ENCODE peak calls at places on chromosomes 3 and 15, in six cellular contexts. One of them, this sample, is unnamed.

GRCh38 chr3:133937756-133938601 is 42.3 kb upstream of the RAB6B start:
- DNase-seq in NCI-H510A treated with DMSO at 0.1 percent for 48 hours: no peak
- DNase-seq in NCI-H1092 treated with DMSO at 0.1 percent for 48 hours: no peak
- DNase-seq in germinal center: no peak
- DNase-seq in coronary artery: peak
- DNase-seq in activated CD8-positive, alpha-beta memory T cell treated with anti-CD3 and anti-CD28 coated beads, Interleukin-2, amount 50 U/mL, for 48 hours: peak
- DNase-seq in this sample: no peak

GRCh38 chr3:138296639-138297038 is 33.0 kb downstream of the NME9 start:
- DNase-seq in NCI-H510A treated with DMSO at 0.1 percent for 48 hours: no peak
- DNase-seq in NCI-H1092 treated with DMSO at 0.1 percent for 48 hours: no peak
- DNase-seq in germinal center: peak
- DNase-seq in coronary artery: no peak
- DNase-seq in activated CD8-positive, alpha-beta memory T cell treated with anti-CD3 and anti-CD28 coated beads, Interleukin-2, amount 50 U/mL, for 48 hours: no peak
- DNase-seq in this sample: no peak

GRCh38 chr15:72426753-72427152 is 28.6 kb downstream of the TMEM202 start:
- DNase-seq in NCI-H510A treated with DMSO at 0.1 percent for 48 hours: no peak
- DNase-seq in NCI-H1092 treated with DMSO at 0.1 percent for 48 hours: no peak
- DNase-seq in germinal center: no peak
- DNase-seq in coronary artery: no peak
- DNase-seq in activated CD8-positive, alpha-beta memory T cell treated with anti-CD3 and anti-CD28 coated beads, Interleukin-2, amount 50 U/mL, for 48 hours: no peak
- DNase-seq in this sample: no peak

GRCh38 chr3:46574881-46575576 is 8.9 kb upstream of the LRRC2 start:
- DNase-seq in NCI-H510A treated with DMSO at 0.1 percent for 48 hours: no peak
- DNase-seq in NCI-H1092 treated with DMSO at 0.1 percent for 48 hours: no peak
- DNase-seq in germinal center: no peak
- DNase-seq in coronary artery: no peak
- DNase-seq in activated CD8-positive, alpha-beta memory T cell treated with anti-CD3 and anti-CD28 coated beads, Interleukin-2, amount 50 U/mL, for 48 hours: no peak
- DNase-seq in this sample: no peak

GRCh38 chr3:129618901-129619671 is 12.6 kb upstream of the PLXND1 start:
- DNase-seq in NCI-H510A treated with DMSO at 0.1 percent for 48 hours: no peak
- DNase-seq in NCI-H1092 treated with DMSO at 0.1 percent for 48 hours: no peak
- DNase-seq in germinal center: no peak
- DNase-seq in coronary artery: no peak
- DNase-seq in activated CD8-positive, alpha-beta memory T cell treated with anti-CD3 and anti-CD28 coated beads, Interleukin-2, amount 50 U/mL, for 48 hours: no peak
- DNase-seq in this sample: peak

GRCh38 chr3:46946856-46947544 is 29.5 kb downstream of the CCDC12 start:
- DNase-seq in NCI-H510A treated with DMSO at 0.1 percent for 48 hours: no peak
- DNase-seq in NCI-H1092 treated with DMSO at 0.1 percent for 48 hours: no peak
- DNase-seq in germinal center: no peak
- DNase-seq in coronary artery: no peak
- DNase-seq in activated CD8-positive, alpha-beta memory T cell treated with anti-CD3 and anti-CD28 coated beads, Interleukin-2, amount 50 U/mL, for 48 hours: peak
- DNase-seq in this sample: peak

GRCh38 chr3:71662553-71662952 is 62.6 kb downstream of the EIF4E3 start:
- DNase-seq in NCI-H510A treated with DMSO at 0.1 percent for 48 hours: no peak
- DNase-seq in NCI-H1092 treated with DMSO at 0.1 percent for 48 hours: no peak
- DNase-seq in germinal center: no peak
- DNase-seq in coronary artery: no peak
- DNase-seq in activated CD8-positive, alpha-beta memory T cell treated with anti-CD3 and anti-CD28 coated beads, Interleukin-2, amount 50 U/mL, for 48 hours: no peak
- DNase-seq in this sample: no peak

GRCh38 chr3:116037954-116038911 is 407.1 kb downstream of the LSAMP start:
- DNase-seq in NCI-H510A treated with DMSO at 0.1 percent for 48 hours: no peak
- DNase-seq in NCI-H1092 treated with DMSO at 0.1 percent for 48 hours: no peak
- DNase-seq in germinal center: peak
- DNase-seq in coronary artery: no peak
- DNase-seq in activated CD8-positive, alpha-beta memory T cell treated with anti-CD3 and anti-CD28 coated beads, Interleukin-2, amount 50 U/mL, for 48 hours: no peak
- DNase-seq in this sample: no peak

GRCh38 chr15:89827821-89828220 is 13.2 kb upstream of the ANPEP start:
- DNase-seq in NCI-H510A treated with DMSO at 0.1 percent for 48 hours: no peak
- DNase-seq in NCI-H1092 treated with DMSO at 0.1 percent for 48 hours: no peak
- DNase-seq in germinal center: no peak
- DNase-seq in coronary artery: no peak
- DNase-seq in activated CD8-positive, alpha-beta memory T cell treated with anti-CD3 and anti-CD28 coated beads, Interleukin-2, amount 50 U/mL, for 48 hours: no peak
- DNase-seq in this sample: no peak

GRCh38 chr15:40064231-40064894 is 25.4 kb upstream of the SRP14 start:
- DNase-seq in NCI-H510A treated with DMSO at 0.1 percent for 48 hours: no peak
- DNase-seq in NCI-H1092 treated with DMSO at 0.1 percent for 48 hours: no peak
- DNase-seq in germinal center: peak
- DNase-seq in coronary artery: no peak
- DNase-seq in activated CD8-positive, alpha-beta memory T cell treated with anti-CD3 and anti-CD28 coated beads, Interleukin-2, amount 50 U/mL, for 48 hours: no peak
- DNase-seq in this sample: peak

GRCh38 chr3:10960264-10960663 is 32.3 kb upstream of the SLC6A1 start:
- DNase-seq in NCI-H510A treated with DMSO at 0.1 percent for 48 hours: no peak
- DNase-seq in NCI-H1092 treated with DMSO at 0.1 percent for 48 hours: no peak
- DNase-seq in germinal center: no peak
- DNase-seq in coronary artery: no peak
- DNase-seq in activated CD8-positive, alpha-beta memory T cell treated with anti-CD3 and anti-CD28 coated beads, Interleukin-2, amount 50 U/mL, for 48 hours: no peak
- DNase-seq in this sample: no peak

GRCh38 chr3:18190646-18191045 is 234.5 kb downstream of the SATB1 start:
- DNase-seq in NCI-H510A treated with DMSO at 0.1 percent for 48 hours: no peak
- DNase-seq in NCI-H1092 treated with DMSO at 0.1 percent for 48 hours: no peak
- DNase-seq in germinal center: no peak
- DNase-seq in coronary artery: no peak
- DNase-seq in activated CD8-positive, alpha-beta memory T cell treated with anti-CD3 and anti-CD28 coated beads, Interleukin-2, amount 50 U/mL, for 48 hours: no peak
- DNase-seq in this sample: no peak

GRCh38 chr15:100001405-100001804 is 268.2 kb upstream of the LYSMD4 start:
- DNase-seq in NCI-H510A treated with DMSO at 0.1 percent for 48 hours: no peak
- DNase-seq in NCI-H1092 treated with DMSO at 0.1 percent for 48 hours: no peak
- DNase-seq in germinal center: no peak
- DNase-seq in coronary artery: no peak
- DNase-seq in activated CD8-positive, alpha-beta memory T cell treated with anti-CD3 and anti-CD28 coated beads, Interleukin-2, amount 50 U/mL, for 48 hours: peak
- DNase-seq in this sample: no peak

GRCh38 chr15:95326689-95327525 is 1003.6 kb upstream of the NR2F2 start:
- DNase-seq in NCI-H510A treated with DMSO at 0.1 percent for 48 hours: no peak
- DNase-seq in NCI-H1092 treated with DMSO at 0.1 percent for 48 hours: no peak
- DNase-seq in germinal center: no peak
- DNase-seq in coronary artery: peak
- DNase-seq in activated CD8-positive, alpha-beta memory T cell treated with anti-CD3 and anti-CD28 coated beads, Interleukin-2, amount 50 U/mL, for 48 hours: no peak
- DNase-seq in this sample: peak

GRCh38 chr15:57364282-57365007 is 11.9 kb upstream of the CGNL1 start:
- DNase-seq in NCI-H510A treated with DMSO at 0.1 percent for 48 hours: no peak
- DNase-seq in NCI-H1092 treated with DMSO at 0.1 percent for 48 hours: no peak
- DNase-seq in germinal center: no peak
- DNase-seq in coronary artery: no peak
- DNase-seq in activated CD8-positive, alpha-beta memory T cell treated with anti-CD3 and anti-CD28 coated beads, Interleukin-2, amount 50 U/mL, for 48 hours: no peak
- DNase-seq in this sample: no peak

GRCh38 chr15:52440414-52440813 is 88.3 kb downstream of the MYO5A start:
- DNase-seq in NCI-H510A treated with DMSO at 0.1 percent for 48 hours: no peak
- DNase-seq in NCI-H1092 treated with DMSO at 0.1 percent for 48 hours: no peak
- DNase-seq in germinal center: no peak
- DNase-seq in coronary artery: no peak
- DNase-seq in activated CD8-positive, alpha-beta memory T cell treated with anti-CD3 and anti-CD28 coated beads, Interleukin-2, amount 50 U/mL, for 48 hours: no peak
- DNase-seq in this sample: peak

GRCh38 chr3:108394563-108394962 is 98.2 kb downstream of the HHLA2 start:
- DNase-seq in NCI-H510A treated with DMSO at 0.1 percent for 48 hours: no peak
- DNase-seq in NCI-H1092 treated with DMSO at 0.1 percent for 48 hours: no peak
- DNase-seq in germinal center: no peak
- DNase-seq in coronary artery: no peak
- DNase-seq in activated CD8-positive, alpha-beta memory T cell treated with anti-CD3 and anti-CD28 coated beads, Interleukin-2, amount 50 U/mL, for 48 hours: no peak
- DNase-seq in this sample: no peak

GRCh38 chr15:34725565-34725964 is 29.2 kb downstream of the GJD2 start:
- DNase-seq in NCI-H510A treated with DMSO at 0.1 percent for 48 hours: no peak
- DNase-seq in NCI-H1092 treated with DMSO at 0.1 percent for 48 hours: no peak
- DNase-seq in germinal center: no peak
- DNase-seq in coronary artery: no peak
- DNase-seq in activated CD8-positive, alpha-beta memory T cell treated with anti-CD3 and anti-CD28 coated beads, Interleukin-2, amount 50 U/mL, for 48 hours: no peak
- DNase-seq in this sample: no peak

GRCh38 chr3:195823998-195824397 is 12.3 kb upstream of the MUC4 start:
- DNase-seq in NCI-H510A treated with DMSO at 0.1 percent for 48 hours: no peak
- DNase-seq in NCI-H1092 treated with DMSO at 0.1 percent for 48 hours: no peak
- DNase-seq in germinal center: no peak
- DNase-seq in coronary artery: no peak
- DNase-seq in activated CD8-positive, alpha-beta memory T cell treated with anti-CD3 and anti-CD28 coated beads, Interleukin-2, amount 50 U/mL, for 48 hours: no peak
- DNase-seq in this sample: no peak

GRCh38 chr15:68389041-68389930 is 42.7 kb downstream of the ITGA11 start:
- DNase-seq in NCI-H510A treated with DMSO at 0.1 percent for 48 hours: no peak
- DNase-seq in NCI-H1092 treated with DMSO at 0.1 percent for 48 hours: no peak
- DNase-seq in germinal center: no peak
- DNase-seq in coronary artery: peak
- DNase-seq in activated CD8-positive, alpha-beta memory T cell treated with anti-CD3 and anti-CD28 coated beads, Interleukin-2, amount 50 U/mL, for 48 hours: peak
- DNase-seq in this sample: peak

GRCh38 chr3:15330031-15330596 is 2.3 kb downstream of the SH3BP5 start:
- DNase-seq in NCI-H510A treated with DMSO at 0.1 percent for 48 hours: peak
- DNase-seq in NCI-H1092 treated with DMSO at 0.1 percent for 48 hours: no peak
- DNase-seq in germinal center: peak
- DNase-seq in coronary artery: no peak
- DNase-seq in activated CD8-positive, alpha-beta memory T cell treated with anti-CD3 and anti-CD28 coated beads, Interleukin-2, amount 50 U/mL, for 48 hours: no peak
- DNase-seq in this sample: peak

GRCh38 chr3:50220109-50220508 is 15.0 kb downstream of the SLC38A3 start:
- DNase-seq in NCI-H510A treated with DMSO at 0.1 percent for 48 hours: no peak
- DNase-seq in NCI-H1092 treated with DMSO at 0.1 percent for 48 hours: no peak
- DNase-seq in germinal center: no peak
- DNase-seq in coronary artery: no peak
- DNase-seq in activated CD8-positive, alpha-beta memory T cell treated with anti-CD3 and anti-CD28 coated beads, Interleukin-2, amount 50 U/mL, for 48 hours: no peak
- DNase-seq in this sample: no peak

GRCh38 chr3:159798951-159799350 is 189.7 kb upstream of the IL12A start:
- DNase-seq in NCI-H510A treated with DMSO at 0.1 percent for 48 hours: no peak
- DNase-seq in NCI-H1092 treated with DMSO at 0.1 percent for 48 hours: no peak
- DNase-seq in germinal center: no peak
- DNase-seq in coronary artery: no peak
- DNase-seq in activated CD8-positive, alpha-beta memory T cell treated with anti-CD3 and anti-CD28 coated beads, Interleukin-2, amount 50 U/mL, for 48 hours: no peak
- DNase-seq in this sample: no peak

GRCh38 chr3:31240466-31240865 is 292.3 kb upstream of the STT3B start:
- DNase-seq in NCI-H510A treated with DMSO at 0.1 percent for 48 hours: no peak
- DNase-seq in NCI-H1092 treated with DMSO at 0.1 percent for 48 hours: no peak
- DNase-seq in germinal center: no peak
- DNase-seq in coronary artery: no peak
- DNase-seq in activated CD8-positive, alpha-beta memory T cell treated with anti-CD3 and anti-CD28 coated beads, Interleukin-2, amount 50 U/mL, for 48 hours: no peak
- DNase-seq in this sample: no peak

GRCh38 chr15:88398011-88398410 is 69.2 kb downstream of the MRPL46 start:
- DNase-seq in NCI-H510A treated with DMSO at 0.1 percent for 48 hours: no peak
- DNase-seq in NCI-H1092 treated with DMSO at 0.1 percent for 48 hours: no peak
- DNase-seq in germinal center: no peak
- DNase-seq in coronary artery: no peak
- DNase-seq in activated CD8-positive, alpha-beta memory T cell treated with anti-CD3 and anti-CD28 coated beads, Interleukin-2, amount 50 U/mL, for 48 hours: no peak
- DNase-seq in this sample: no peak

GRCh38 chr15:28901587-28901980 is 15.8 kb downstream of the APBA2 start:
- DNase-seq in NCI-H510A treated with DMSO at 0.1 percent for 48 hours: no peak
- DNase-seq in NCI-H1092 treated with DMSO at 0.1 percent for 48 hours: no peak
- DNase-seq in germinal center: no peak
- DNase-seq in coronary artery: no peak
- DNase-seq in activated CD8-positive, alpha-beta memory T cell treated with anti-CD3 and anti-CD28 coated beads, Interleukin-2, amount 50 U/mL, for 48 hours: no peak
- DNase-seq in this sample: no peak

GRCh38 chr3:85161544-85161943 is 202.8 kb downstream of the CADM2 start:
- DNase-seq in NCI-H510A treated with DMSO at 0.1 percent for 48 hours: no peak
- DNase-seq in NCI-H1092 treated with DMSO at 0.1 percent for 48 hours: no peak
- DNase-seq in germinal center: no peak
- DNase-seq in coronary artery: no peak
- DNase-seq in activated CD8-positive, alpha-beta memory T cell treated with anti-CD3 and anti-CD28 coated beads, Interleukin-2, amount 50 U/mL, for 48 hours: no peak
- DNase-seq in this sample: no peak

GRCh38 chr3:151707216-151707615 is 26.5 kb upstream of the AADACL2 start:
- DNase-seq in NCI-H510A treated with DMSO at 0.1 percent for 48 hours: no peak
- DNase-seq in NCI-H1092 treated with DMSO at 0.1 percent for 48 hours: no peak
- DNase-seq in germinal center: no peak
- DNase-seq in coronary artery: no peak
- DNase-seq in activated CD8-positive, alpha-beta memory T cell treated with anti-CD3 and anti-CD28 coated beads, Interleukin-2, amount 50 U/mL, for 48 hours: no peak
- DNase-seq in this sample: no peak

This sample was measured in lung microvascular endothelial cell.